ENCODE peak calls at places on chromosomes 6 and 20, in five cellular contexts. E is neuronal stem cell; T is HCT116; Z is CD8-positive, alpha-beta T cell; H is OCI-LY7. U is an unnamed sample.

GRCh38 chr6:16769986-16770376 is 8.7 kb upstream of the ATXN1 start:
- DNase-seq in E (no peak), T (no peak), H (no peak), Z (no peak), U (no peak)

GRCh38 chr20:52167232-52167840 is 24.2 kb downstream of the ZFP64 start:
- DNase-seq in H (no peak), T (no peak), Z (no peak), E (no peak), U (no peak)

GRCh38 chr6:113432729-113433505 is 424.2 kb upstream of the MARCKS start:
- DNase-seq in H (no peak), E (no peak), Z (no peak), T (no peak), U (no peak)

GRCh38 chr6:14765753-14766152 is 480.1 kb upstream of the JARID2 start:
- DNase-seq in H (no peak), Z (no peak), E (no peak), T (no peak), U (no peak)

GRCh38 chr20:41717464-41717863 is 99.3 kb upstream of the CHD6 start:
- DNase-seq in T (no peak), H (no peak), E (no peak), Z (no peak), U (no peak)

GRCh38 chr6:140912686-140913085 is 1220.0 kb upstream of the GJE1 start:
- DNase-seq in H (no peak), E (no peak), Z (no peak), T (no peak), U (no peak)

GRCh38 chr6:136201735-136202134 is 48.4 kb downstream of the MTFR2 start:
- DNase-seq in H (no peak), T (no peak), Z (no peak), E (no peak), U (no peak)

GRCh38 chr20:40506567-40506966 is 182.5 kb downstream of the MAFB start:
- DNase-seq in E (no peak), T (peak; percentile 78), H (no peak), Z (no peak), U (peak; percentile 20)

GRCh38 chr20:59751075-59751711 is 146.9 kb downstream of the PHACTR3 start:
- DNase-seq in Z (no peak), T (peak; percentile 27), E (peak; percentile 60), H (peak; percentile 20), U (no peak)

GRCh38 chr6:35475573-35475972 is 7.4 kb downstream of the RPL10A start:
- DNase-seq in E (no peak), Z (no peak), H (no peak), T (no peak), U (no peak)

GRCh38 chr20:24991897-24992419 is 593 bp downstream of the APMAP start:
- DNase-seq in H (peak; percentile 18), T (no peak), Z (no peak), E (no peak), U (no peak)

GRCh38 chr20:52150440-52151258 is 40.9 kb downstream of the ZFP64 start:
- DNase-seq in T (peak; percentile 33), Z (no peak), E (peak; percentile 17), H (peak; percentile 51), U (peak; percentile 32)

GRCh38 chr6:16397623-16398022 is 159.2 kb downstream of the GMPR start:
- DNase-seq in T (no peak), Z (no peak), H (no peak), E (no peak), U (no peak)

GRCh38 chr6:111973897-111974639 is 79.8 kb upstream of the CCN6 start:
- DNase-seq in T (no peak), Z (no peak), H (no peak), E (no peak), U (no peak)

GRCh38 chr20:51734876-51735499 is 33.2 kb downstream of the ATP9A start:
- DNase-seq in Z (no peak), H (no peak), T (no peak), E (no peak), U (no peak)

GRCh38 chr6:30231067-30231466 is 17.9 kb upstream of the TRIM26 start:
- DNase-seq in T (no peak), H (no peak), Z (no peak), E (no peak), U (no peak)

GRCh38 chr6:25801423-25801822 is 30.4 kb downstream of the SLC17A1 start:
- DNase-seq in E (no peak), H (no peak), T (no peak), Z (no peak), U (no peak)

GRCh38 chr6:89597988-89598387 is 40.6 kb downstream of the LYRM2 start:
- DNase-seq in Z (no peak), T (no peak), E (no peak), H (peak; percentile 48), U (no peak)

GRCh38 chr6:143941852-143942627 is 66.0 kb downstream of the PLAGL1 start:
- DNase-seq in Z (peak; percentile 64), E (peak; percentile 68), T (peak; percentile 51), H (peak; percentile 57), U (peak; percentile 26)

GRCh38 chr6:87110639-87111038 is 15.7 kb upstream of the CGA start:
- DNase-seq in T (no peak), E (no peak), Z (no peak), H (no peak), U (no peak)

GRCh38 chr20:51695574-51696303 is 72.5 kb downstream of the ATP9A start:
- DNase-seq in H (no peak), T (no peak), E (no peak), Z (no peak), U (no peak)

GRCh38 chr6:111987295-111987694 is 66.6 kb upstream of the CCN6 start:
- DNase-seq in Z (no peak), E (no peak), T (no peak), H (no peak), U (no peak)

GRCh38 chr20:36666181-36666740 is 20.3 kb upstream of the SLA2 start:
- DNase-seq in E (no peak), T (no peak), H (peak; percentile 35), Z (no peak), U (no peak)

GRCh38 chr20:5808901-5809300 is 58.7 kb downstream of the SHLD1 start:
- DNase-seq in Z (no peak), H (no peak), E (no peak), T (no peak), U (no peak)

GRCh38 chr20:6575912-6576391 is 191.5 kb upstream of the BMP2 start:
- DNase-seq in Z (no peak), E (no peak), T (no peak), H (no peak), U (no peak)

GRCh38 chr6:100883347-100883746 is 2.2 kb upstream of the ASCC3 start:
- DNase-seq in Z (no peak), E (no peak), H (no peak), T (no peak), U (no peak)

GRCh38 chr6:22133352-22133751 is 163.5 kb downstream of the PRL start:
- DNase-seq in Z (no peak), E (no peak), T (no peak), H (no peak), U (no peak)

GRCh38 chr6:24910331-24910849 is 25.4 kb downstream of the RIPOR2 start:
- DNase-seq in T (no peak), Z (peak; percentile 59), E (no peak), H (peak; percentile 82), U (no peak)

GRCh38 chr6:154782245-154782644 is 49.0 kb downstream of the SCAF8 start:
- DNase-seq in E (no peak), H (no peak), T (no peak), Z (no peak), U (no peak)

GRCh38 chr6:44161997-44162338 is 3.3 kb downstream of the CAPN11 start:
- DNase-seq in Z (no peak), H (no peak), T (no peak), E (no peak), U (no peak)

GRCh38 chr6:108766419-108766818 is 81.8 kb upstream of the ARMC2 start:
- DNase-seq in H (no peak), E (no peak), Z (no peak), T (no peak), U (no peak)

GRCh38 chr6:56851104-56851503 is 103.8 kb upstream of the BEND6 start:
- DNase-seq in E (no peak), Z (no peak), T (no peak), H (no peak), U (no peak)

GRCh38 chr20:3041818-3042504 is 1.5 kb upstream of the GNRH2 start:
- DNase-seq in Z (no peak), E (no peak), H (no peak), T (no peak), U (no peak)

GRCh38 chr6:100269189-100269588 is 195.5 kb downstream of the SIM1 start:
- DNase-seq in E (no peak), H (no peak), Z (no peak), T (no peak), U (no peak)

GRCh38 chr6:42369568-42369967 is 82.2 kb downstream of the TRERF1 start:
- DNase-seq in H (peak; percentile 51), E (no peak), T (no peak), Z (no peak), U (no peak)

GRCh38 chr6:39193201-39193791 is 36.0 kb downstream of the KCNK5 start:
- DNase-seq in H (no peak), Z (no peak), E (peak; percentile 36), T (no peak), U (no peak)

GRCh38 chr6:35049346-35049745 is 91.8 kb downstream of the TCP11 start:
- DNase-seq in T (no peak), Z (no peak), H (no peak), E (no peak), U (no peak)

GRCh38 chr6:151058021-151058733 is 181.6 kb upstream of the AKAP12 start:
- DNase-seq in Z (no peak), E (no peak), H (no peak), T (no peak), U (no peak)

GRCh38 chr6:61592238-61592637 is 693.8 kb downstream of the KHDRBS2 start:
- DNase-seq in Z (no peak), T (no peak), H (no peak), E (no peak), U (no peak)
- H3K9me3 ChIP-seq in Z (no peaks in the 10 kb centered on the region), T (peaks cover 23% of the 10 kb centered on the region), H (no peaks in the 10 kb centered on the region), E (no peaks in the 10 kb centered on the region), U (no peaks in the 10 kb centered on the region)

GRCh38 chr6:169894377-169894960 is 143.0 kb downstream of the ERMARD start:
- DNase-seq in Z (no peak), E (no peak), T (no peak), H (no peak), U (no peak)
- H3K9me3 ChIP-seq in Z (no peaks in the 10 kb centered on the region), E (no peaks in the 10 kb centered on the region), T (no peaks in the 10 kb centered on the region), H (no peaks in the 10 kb centered on the region), U (no peaks in the 10 kb centered on the region)

GRCh38 chr20:64766-65322 is 22.6 kb upstream of the DEFB125 start:
- DNase-seq in Z (no peak), T (no peak), H (no peak), E (no peak), U (no peak)
- H3K9me3 ChIP-seq in Z (no peaks in the 10 kb centered on the region), T (peaks cover 35% of the 10 kb centered on the region), H (peaks cover 4% of the 10 kb centered on the region), E (peaks cover 8% of the 10 kb centered on the region), U (no peaks in the 10 kb centered on the region)

DNA sequence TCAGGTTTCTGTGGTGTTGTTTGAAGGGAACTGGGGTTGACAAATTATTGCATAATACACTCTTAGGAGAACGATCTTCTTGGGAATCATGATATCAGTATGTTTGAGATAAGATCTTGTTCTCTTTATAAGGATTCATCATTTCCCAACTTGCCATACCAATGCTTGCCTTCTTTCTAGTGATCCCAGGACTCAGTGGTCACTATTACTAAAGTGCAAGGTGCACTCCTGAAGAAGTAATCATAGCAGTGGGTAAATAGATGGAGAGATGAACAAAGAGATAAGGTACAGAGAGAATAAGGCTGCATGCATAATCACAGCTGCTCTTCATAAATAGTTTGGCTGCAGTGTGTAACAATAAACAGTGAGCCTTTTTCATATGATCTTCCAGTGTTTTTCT is 404.0 kb downstream of the DOK5 start:
- DNase-seq in E (no peak), H (no peak), Z (no peak), T (no peak), U (no peak)
- H3K9me3 ChIP-seq in E (no peaks in the 10 kb centered on the region), H (no peaks in the 10 kb centered on the region), Z (no peaks in the 10 kb centered on the region), T (peaks cover 3% of the 10 kb centered on the region), U (no peaks in the 10 kb centered on the region)

GRCh38 chr20:11118802-11119380 is 445.1 kb upstream of the JAG1 start:
- DNase-seq in Z (no peak), E (no peak), H (no peak), T (no peak), U (no peak)
- H3K9me3 ChIP-seq in Z (no peaks in the 10 kb centered on the region), E (no peaks in the 10 kb centered on the region), H (no peaks in the 10 kb centered on the region), T (no peaks in the 10 kb centered on the region), U (no peaks in the 10 kb centered on the region)